ENCODE peak calls at places on chromosome 10, in four cellular contexts. One of them, this sample, is unnamed.

GRCh38 chr10:132946806-132947530 is 4.6 kb upstream of the CFAP46 start:
- DNase-seq in lower leg skin: peak; percentile 46
- DNase-seq in epithelial cell of esophagus: no peak
- DNase-seq in ELR: no peak
- DNase-seq in this sample: no peak

GRCh38 chr10:22997102-22997501 is 69.2 kb downstream of the ARMC3 start:
- DNase-seq in epithelial cell of esophagus: peak; percentile 37
- DNase-seq in ELR: peak; percentile 58
- DNase-seq in lower leg skin: no peak
- DNase-seq in this sample: no peak

GRCh38 chr10:86661161-86662025 is 6.9 kb upstream of the LDB3 start:
- DNase-seq in ELR: no peak
- DNase-seq in epithelial cell of esophagus: peak; percentile 51
- DNase-seq in lower leg skin: no peak
- DNase-seq in this sample: no peak

GRCh38 chr10:49617281-49618020 is 3.6 kb downstream of the CHAT start:
- DNase-seq in epithelial cell of esophagus: no peak
- DNase-seq in ELR: peak; percentile 10
- DNase-seq in lower leg skin: peak; percentile 46
- DNase-seq in this sample: no peak

GRCh38 chr10:115936926-115937755 is 335.9 kb downstream of the GFRA1 start:
- DNase-seq in ELR: peak; percentile 92
- DNase-seq in lower leg skin: no peak
- DNase-seq in epithelial cell of esophagus: no peak
- DNase-seq in this sample: no peak

GRCh38 chr10:63976538-63976937 is 455.3 kb downstream of the REEP3 start:
- DNase-seq in lower leg skin: no peak
- DNase-seq in epithelial cell of esophagus: peak; percentile 53
- DNase-seq in ELR: peak; percentile 28
- DNase-seq in this sample: peak; percentile 37

GRCh38 chr10:32210306-32211045 is 136.5 kb downstream of the EPC1 start:
- DNase-seq in ELR: peak; percentile 81
- DNase-seq in lower leg skin: no peak
- DNase-seq in epithelial cell of esophagus: peak; percentile 59
- DNase-seq in this sample: peak; percentile 34

GRCh38 chr10:31467791-31468535 is 148.9 kb downstream of the ZEB1 start:
- DNase-seq in epithelial cell of esophagus: peak; percentile 77
- DNase-seq in lower leg skin: no peak
- DNase-seq in ELR: peak; percentile 32
- DNase-seq in this sample: peak; percentile 31

GRCh38 chr10:110456523-110457091 is 41.1 kb upstream of the DUSP5 start:
- DNase-seq in lower leg skin: peak; percentile 60
- DNase-seq in epithelial cell of esophagus: peak; percentile 84
- DNase-seq in ELR: peak; percentile 82
- DNase-seq in this sample: no peak

GRCh38 chr10:106931159-106931852 is 233.2 kb downstream of the SORCS1 start:
- DNase-seq in epithelial cell of esophagus: no peak
- DNase-seq in ELR: no peak
- DNase-seq in lower leg skin: no peak
- DNase-seq in this sample: no peak

GRCh38 chr10:110547139-110547761 is 20.2 kb upstream of the SMC3 start:
- DNase-seq in ELR: peak; percentile 86
- DNase-seq in lower leg skin: no peak
- DNase-seq in epithelial cell of esophagus: peak; percentile 61
- DNase-seq in this sample: peak; percentile 86

GRCh38 chr10:112258407-112258806 is 24.8 kb upstream of the TECTB start:
- DNase-seq in lower leg skin: no peak
- DNase-seq in epithelial cell of esophagus: no peak
- DNase-seq in ELR: no peak
- DNase-seq in this sample: no peak

This sample was measured in OCI-LY7.